ENCODE peak calls at places on chromosomes 13 and 19, in eight cellular contexts. F is K562, C is HCT116, S is endothelial cell of umbilical vein, B is SK-N-SH, V is HepG2, R is GM12878, J is H1. D is an unnamed sample.

GRCh38 chr13:113835461-113836274 is 28.2 kb downstream of the GAS6 start:
- DNase-seq in S (no peak), F (no peak), J (no peak), R (no peak), C (no peak), V (no peak), B (peak), D (no peak)

GRCh38 chr19:46089432-46089831 is 35.1 kb downstream of the IGFL3 start:
- DNase-seq in S (no peak), B (no peak), R (no peak), J (no peak), C (no peak), V (no peak), F (no peak), D (no peak)

GRCh38 chr19:16496613-16496983 is 404 bp downstream of the C19orf44 start:
- DNase-seq in V (no peak), F (peak), C (no peak), B (no peak), S (no peak), J (peak), R (no peak), D (no peak)

GRCh38 chr19:55605637-55606470 is at the start of gene ZNF865:
- DNase-seq in B (peak), F (peak), C (peak), J (peak), V (peak), S (peak), R (peak), D (peak)

GRCh38 chr19:40609561-40610395 is 8.6 kb downstream of the LTBP4 start:
- DNase-seq in J (peak), V (peak), F (peak), C (peak), S (peak), R (peak), B (peak), D (no peak)

GRCh38 chr19:10602330-10603083 is 15.4 kb upstream of the AP1M2 start:
- DNase-seq in J (peak), C (peak), B (peak), V (peak), S (peak), F (peak), R (no peak), D (no peak)

GRCh38 chr13:90640976-90641375 is 706.5 kb upstream of the MIR17HG start:
- DNase-seq in V (no peak), F (no peak), S (no peak), B (no peak), J (no peak), R (no peak), C (no peak), D (peak)

GRCh38 chr13:112664501-112665203 is 25.2 kb upstream of the ATP11A start:
- DNase-seq in F (no peak), C (no peak), R (no peak), V (no peak), B (no peak), J (no peak), S (no peak), D (no peak)

GRCh38 chr19:44260343-44260681 is 626 bp downstream of the ZNF233 start:
- DNase-seq in J (peak), R (no peak), V (no peak), B (peak), C (no peak), F (no peak), S (no peak), D (no peak)

GRCh38 chr13:26220575-26220974 is 1.5 kb downstream of the RNF6 start:
- DNase-seq in J (no peak), S (peak), V (no peak), B (no peak), R (no peak), F (peak), C (no peak), D (no peak)

GRCh38 chr13:62473944-62474237 is 1058.2 kb upstream of the PCDH20 start:
- DNase-seq in S (no peak), J (no peak), V (no peak), C (no peak), R (no peak), F (no peak), B (no peak), D (no peak)

GRCh38 chr19:47512183-47512947 is 2.5 kb downstream of the NAPA start:
- DNase-seq in J (no peak), C (no peak), S (no peak), B (no peak), V (peak), F (peak), R (no peak), D (no peak)

GRCh38 chr19:12757544-12758274 is 6.1 kb downstream of the BEST2 start:
- DNase-seq in C (peak), J (peak), V (peak), R (no peak), F (peak), B (peak), S (peak), D (no peak)

GRCh38 chr13:43848250-43848649 is 31.3 kb downstream of the CCDC122 start:
- DNase-seq in J (no peak), F (no peak), V (peak), S (peak), B (no peak), C (no peak), R (no peak), D (no peak)

GRCh38 chr13:20230913-20231838 is 943 bp downstream of the GJB6 start:
- DNase-seq in R (no peak), B (no peak), C (no peak), S (no peak), V (no peak), F (no peak), J (peak), D (no peak)

GRCh38 chr13:77810430-77810829 is 108.2 kb downstream of the EDNRB start:
- DNase-seq in V (no peak), C (peak), S (peak), R (no peak), B (peak), J (no peak), F (no peak), D (no peak)

GRCh38 chr13:49022472-49023144 is 46.9 kb downstream of the FNDC3A start:
- DNase-seq in B (no peak), C (no peak), J (no peak), V (no peak), F (no peak), R (no peak), S (no peak), D (no peak)

GRCh38 chr19:10826236-10826635 is 9.8 kb downstream of the TMED1 start:
- DNase-seq in V (no peak), B (peak), S (no peak), J (no peak), C (no peak), F (no peak), R (no peak), D (no peak)

GRCh38 chr19:47697863-47698609 is 15.2 kb upstream of the EHD2 start:
- DNase-seq in R (peak), S (peak), V (peak), B (peak), C (peak), F (peak), J (peak), D (no peak)

GRCh38 chr19:31303262-31303815 is 45.9 kb downstream of the TSHZ3 start:
- DNase-seq in V (no peak), J (no peak), B (no peak), F (no peak), R (no peak), S (no peak), C (no peak), D (no peak)

GRCh38 chr19:33801411-33801810 is 4.7 kb downstream of the KCTD15 start:
- DNase-seq in V (no peak), J (no peak), R (no peak), F (no peak), B (no peak), S (no peak), C (no peak), D (no peak)

GRCh38 chr13:45537506-45537905 is 72.8 kb downstream of the COG3 start:
- DNase-seq in C (no peak), R (no peak), B (no peak), V (no peak), J (no peak), S (no peak), F (no peak), D (no peak)

GRCh38 chr19:50514346-50515167 is 844 bp upstream of the ASPDH start:
- DNase-seq in B (peak), S (no peak), C (no peak), F (no peak), V (no peak), R (no peak), J (no peak), D (no peak)

GRCh38 chr19:32857584-32857983 is 12.0 kb downstream of the SLC7A9 start:
- DNase-seq in J (no peak), S (no peak), V (no peak), C (no peak), B (no peak), R (no peak), F (no peak), D (no peak)

GRCh38 chr19:2634228-2634951 is 68.1 kb downstream of the GNG7 start:
- DNase-seq in F (no peak), V (no peak), C (no peak), B (no peak), J (no peak), S (no peak), R (no peak), D (no peak)

GRCh38 chr19:42189133-42189532 is 28.3 kb downstream of the DEDD2 start:
- DNase-seq in F (no peak), R (no peak), J (no peak), S (no peak), B (no peak), C (no peak), V (no peak), D (no peak)

GRCh38 chr13:114043421-114044053 is 69.7 kb upstream of the C13orf46 start:
- DNase-seq in S (no peak), J (no peak), V (peak), F (no peak), C (no peak), B (peak), R (no peak), D (no peak)

GRCh38 chr19:728011-728410 is 19.3 kb downstream of the PALM start:
- DNase-seq in S (peak), R (no peak), V (no peak), B (no peak), J (no peak), F (no peak), C (no peak), D (no peak)

GRCh38 chr19:29963576-29963975 is 21.5 kb downstream of the URI1 start:
- DNase-seq in S (no peak), F (no peak), R (no peak), B (no peak), J (no peak), C (no peak), V (no peak), D (no peak)

GRCh38 chr13:43261018-43261417 is 237.6 kb downstream of the DNAJC15 start:
- DNase-seq in J (no peak), S (no peak), V (no peak), F (no peak), C (no peak), B (no peak), R (no peak), D (no peak)

GRCh38 chr19:8569066-8569761 is 8.0 kb downstream of the MYO1F start:
- DNase-seq in S (no peak), F (peak), R (peak), C (peak), B (no peak), J (no peak), V (no peak), D (no peak)

GRCh38 chr19:49677901-49678674 is 1.0 kb downstream of the PRMT1 start:
- DNase-seq in C (no peak), V (peak), S (peak), J (peak), F (peak), B (peak), R (no peak), D (peak)

GRCh38 chr13:29175245-29175873 is 355.2 kb downstream of the MTUS2 start:
- DNase-seq in V (no peak), B (no peak), S (no peak), F (no peak), R (no peak), J (no peak), C (no peak), D (no peak)
- TF ChIP-seq POLR2AphosphoS5 in V (no peak), B (no peak), S (no peak), F (no peak), R (no peak), J (no peak), C (no peak), D (no peak)

GRCh38 chr13:110557610-110558305 is 3.8 kb downstream of the RAB20 start:
- DNase-seq in R (no peak), V (no peak), S (no peak), J (no peak), B (no peak), C (no peak), F (no peak), D (no peak)

GRCh38 chr13:110561335-110562033 is at the start of gene RAB20:
- DNase-seq in S (peak), R (no peak), J (peak), F (peak), B (peak), C (peak), V (peak), D (no peak)

GRCh38 chr13:110560606-110561334 is 752 bp downstream of the RAB20 start:
- DNase-seq in F (peak), C (no peak), B (peak), S (peak), V (peak), J (no peak), R (no peak), D (no peak)

GRCh38 chr13:110559429-110559943 is 2.0 kb downstream of the RAB20 start:
- DNase-seq in S (no peak), F (no peak), V (no peak), C (no peak), R (no peak), B (no peak), J (no peak), D (no peak)

DNA sequence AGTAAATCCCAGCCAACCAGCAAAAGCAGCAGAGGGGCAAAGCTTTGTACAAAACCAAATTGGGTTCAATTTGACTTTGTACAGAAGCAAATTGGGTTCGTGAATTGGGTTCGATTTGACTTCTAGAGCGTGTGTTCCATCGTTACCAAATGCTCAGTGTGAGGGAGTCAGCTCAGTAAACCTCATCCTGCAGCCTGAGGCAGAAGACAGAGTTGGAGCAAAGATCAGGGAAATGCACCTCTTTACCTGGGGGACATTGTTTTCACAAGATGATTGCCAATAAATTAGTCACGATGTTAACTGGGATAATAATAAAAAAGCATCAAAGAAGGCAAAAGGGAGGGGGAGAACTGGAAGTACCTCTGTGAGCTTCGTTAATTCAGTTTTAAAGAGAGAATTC is 1.5 kb downstream of the RAB20 start:
- DNase-seq in V (no peak), C (no peak), J (no peak), S (no peak), F (no peak), R (no peak), B (no peak), D (no peak)
- H3K9ac ChIP-seq in V (peak), C (no peak), J (no peak), S (no peak), F (no peak), R (no peak), B (no peak), D (no peak)

DNA sequence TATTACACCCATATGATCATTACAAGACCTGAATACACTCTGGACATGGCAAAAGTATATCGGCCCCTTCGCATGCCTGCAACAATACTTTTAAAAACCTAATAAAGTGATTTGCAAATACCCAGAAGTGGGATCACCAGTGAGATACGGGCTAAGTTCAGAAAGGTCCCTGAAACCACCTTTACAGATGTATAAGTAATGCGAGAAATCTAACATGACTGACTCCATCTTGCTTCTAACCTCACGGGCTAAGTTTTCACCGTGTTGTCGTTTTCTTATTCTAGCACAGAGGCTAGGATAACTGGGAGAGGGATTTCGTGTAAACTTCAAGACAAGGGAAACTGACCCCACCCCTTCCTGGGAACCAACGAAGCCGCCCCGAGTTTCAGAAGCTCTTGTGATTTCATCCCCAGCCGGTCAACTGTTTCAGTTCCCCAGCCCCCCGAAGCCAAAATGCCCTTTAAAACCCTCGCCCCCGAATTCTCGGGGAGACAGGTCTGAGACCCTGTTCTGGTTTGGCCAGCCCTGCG is 703 bp downstream of the NEK3 start:
- DNase-seq in R (peak), V (no peak), S (peak), J (no peak), B (peak), F (peak), C (no peak), D (no peak)
- H3K27ac ChIP-seq in R (peak), V (peak), S (peak), J (no peak), B (peak), F (peak), C (no peak), D (no peak)

GRCh38 chr13:70338608-70339007 is 230.4 kb upstream of the KLHL1 start:
- DNase-seq in J (no peak), C (no peak), F (no peak), S (no peak), V (no peak), R (no peak), B (no peak), D (no peak)
- TF ChIP-seq POLR2AphosphoS5 in J (no peak), C (no peak), F (no peak), S (no peak), V (no peak), R (no peak), B (no peak), D (no peak)

GRCh38 chr13:99997702-99998219 is 16.2 kb downstream of the ZIC2 start:
- DNase-seq in V (no peak), B (no peak), J (no peak), S (no peak), R (no peak), C (no peak), F (no peak), D (no peak)
- H3K9ac ChIP-seq in V (no peak), B (no peak), J (no peak), S (no peak), R (no peak), C (no peak), F (no peak), D (no peak)

GRCh38 chr13:106562301-106562700 is 5.6 kb downstream of the ARGLU1 start:
- DNase-seq in C (no peak), S (no peak), J (no peak), F (no peak), R (no peak), V (no peak), B (no peak), D (no peak)

GRCh38 chr13:106558527-106558926 is 9.4 kb downstream of the ARGLU1 start:
- DNase-seq in B (no peak), F (no peak), J (no peak), V (no peak), S (no peak), R (no peak), C (no peak), D (no peak)

GRCh38 chr13:106565127-106565775 is 2.7 kb downstream of the ARGLU1 start:
- DNase-seq in J (no peak), F (no peak), S (no peak), R (no peak), C (no peak), B (no peak), V (no peak), D (no peak)

GRCh38 chr13:106560791-106561190 is 7.1 kb downstream of the ARGLU1 start:
- DNase-seq in B (no peak), R (no peak), V (no peak), J (no peak), C (no peak), F (no peak), S (no peak), D (no peak)

GRCh38 chr13:106561551-106562170 is 6.3 kb downstream of the ARGLU1 start:
- DNase-seq in J (no peak), F (peak), S (peak), R (peak), V (no peak), B (no peak), C (no peak), D (no peak)
- H3K27ac ChIP-seq in J (peak), F (no peak), S (no peak), R (peak), V (no peak), B (no peak), C (no peak), D (no peak)

GRCh38 chr19:13861714-13862531 is 15.0 kb upstream of the NANOS3 start:
- DNase-seq in R (peak), F (peak), V (peak), S (peak), B (peak), J (peak), C (no peak), D (no peak)
- TF ChIP-seq POLR2AphosphoS5 in R (peak), F (peak), V (peak), S (peak), B (peak), J (no peak), C (peak), D (peak)

DNA sequence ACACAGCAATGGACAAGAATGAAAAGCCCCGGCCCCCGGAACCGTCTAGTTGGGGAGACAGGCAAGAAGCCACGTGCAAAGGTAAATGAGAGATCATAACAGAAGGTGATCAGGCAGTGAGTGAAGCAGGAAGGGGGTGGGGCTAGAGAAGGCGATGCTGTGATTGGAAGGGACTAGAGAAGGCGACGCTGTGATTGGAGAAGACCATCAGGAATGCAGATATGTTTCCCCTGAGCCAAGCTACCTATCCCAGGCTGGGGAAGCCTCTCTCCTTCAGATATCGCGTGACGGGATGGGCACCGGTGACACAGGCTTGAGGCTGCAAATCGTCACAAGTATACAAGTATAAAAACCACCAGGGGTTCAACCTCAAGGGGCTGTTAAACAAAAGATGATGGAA is 21.8 kb downstream of the DCAF15 start:
- DNase-seq in R (no peak), C (peak), B (peak), S (no peak), V (no peak), F (peak), J (peak), D (no peak)
- H3K9ac ChIP-seq in R (no peak), C (peak), B (no peak), S (no peak), V (no peak), F (no peak), J (peak), D (no peak)

GRCh38 chr13:83975668-83976165 is 93.4 kb upstream of the SLITRK1 start:
- DNase-seq in J (no peak), B (no peak), F (no peak), C (no peak), S (no peak), R (peak), V (no peak), D (no peak)
- H3K27ac ChIP-seq in J (no peak), B (no peak), F (no peak), C (no peak), S (no peak), R (no peak), V (no peak), D (no peak)

GRCh38 chr19:18091217-18091608 is 4.5 kb upstream of the IL12RB1 start:
- DNase-seq in J (no peak), C (no peak), F (peak), B (no peak), R (peak), V (no peak), S (no peak), D (no peak)
- TF ChIP-seq POLR2AphosphoS5 in J (no peak), C (no peak), F (no peak), B (no peak), R (peak), V (no peak), S (no peak), D (no peak)

D was measured in SK-N-MC.